ENCODE peak calls at places on chromosome X, in eight cellular contexts. X, R, P, T, I, Y, C and D are unnamed samples.

GRCh38 chrX:77426811-77427210 is 20.4 kb upstream of the FGF16 start:
- DNase-seq in T (no peak), X (no peak), R (peak; percentile 59), Y (no peak), C (no peak), P (no peak), I (no peak), D (no peak)

GRCh38 chrX:102835504-102836146 is 101.4 kb upstream of the RAB40AL start:
- DNase-seq in C (no peak), T (no peak), I (no peak), R (peak; percentile 54), Y (no peak), P (peak; percentile 16), X (no peak), D (no peak)

GRCh38 chrX:41329101-41329500 is 4.9 kb upstream of the DDX3X start:
- DNase-seq in C (no peak), Y (no peak), R (no peak), I (no peak), P (no peak), X (no peak), T (no peak), D (no peak)

GRCh38 chrX:7244400-7244799 is 96.4 kb upstream of the PUDP start:
- DNase-seq in T (no peak), Y (no peak), I (no peak), X (no peak), P (no peak), C (no peak), R (no peak), D (no peak)

GRCh38 chrX:134717698-134718328 is 59.5 kb upstream of the PLAC1 start:
- DNase-seq in C (no peak), Y (no peak), R (no peak), P (peak; percentile 42), I (no peak), T (no peak), X (no peak), D (no peak)

GRCh38 chrX:64204252-64204651 is 1.3 kb downstream of the AMER1 start:
- DNase-seq in R (no peak), P (no peak), T (peak; percentile 84), X (no peak), I (no peak), C (peak; percentile 19), Y (no peak), D (no peak)

GRCh38 chrX:55011294-55011693 is 11.1 kb downstream of the APEX2 start:
- DNase-seq in C (no peak), T (no peak), P (no peak), Y (no peak), I (no peak), X (no peak), R (no peak), D (no peak)

GRCh38 chrX:40244980-40245379 is 147.2 kb upstream of the BCOR start:
- DNase-seq in C (no peak), X (no peak), I (no peak), Y (no peak), P (peak; percentile 1), T (no peak), R (peak; percentile 77), D (no peak)

GRCh38 chrX:46788902-46789301 is 30.0 kb upstream of the SLC9A7 start:
- DNase-seq in Y (no peak), I (no peak), X (no peak), T (no peak), R (no peak), C (no peak), P (peak; percentile 29), D (no peak)

GRCh38 chrX:149286940-149287349 is 218.2 kb downstream of the IDS start:
- DNase-seq in Y (no peak), X (no peak), R (peak; percentile 51), T (peak; percentile 41), C (peak; percentile 42), I (peak; percentile 4), P (no peak), D (no peak)

GRCh38 chrX:44974462-44974861 is 101.5 kb downstream of the KDM6A start:
- DNase-seq in R (peak; percentile 50), C (no peak), I (no peak), P (peak; percentile 8), T (no peak), Y (no peak), X (no peak), D (no peak)

DNA sequence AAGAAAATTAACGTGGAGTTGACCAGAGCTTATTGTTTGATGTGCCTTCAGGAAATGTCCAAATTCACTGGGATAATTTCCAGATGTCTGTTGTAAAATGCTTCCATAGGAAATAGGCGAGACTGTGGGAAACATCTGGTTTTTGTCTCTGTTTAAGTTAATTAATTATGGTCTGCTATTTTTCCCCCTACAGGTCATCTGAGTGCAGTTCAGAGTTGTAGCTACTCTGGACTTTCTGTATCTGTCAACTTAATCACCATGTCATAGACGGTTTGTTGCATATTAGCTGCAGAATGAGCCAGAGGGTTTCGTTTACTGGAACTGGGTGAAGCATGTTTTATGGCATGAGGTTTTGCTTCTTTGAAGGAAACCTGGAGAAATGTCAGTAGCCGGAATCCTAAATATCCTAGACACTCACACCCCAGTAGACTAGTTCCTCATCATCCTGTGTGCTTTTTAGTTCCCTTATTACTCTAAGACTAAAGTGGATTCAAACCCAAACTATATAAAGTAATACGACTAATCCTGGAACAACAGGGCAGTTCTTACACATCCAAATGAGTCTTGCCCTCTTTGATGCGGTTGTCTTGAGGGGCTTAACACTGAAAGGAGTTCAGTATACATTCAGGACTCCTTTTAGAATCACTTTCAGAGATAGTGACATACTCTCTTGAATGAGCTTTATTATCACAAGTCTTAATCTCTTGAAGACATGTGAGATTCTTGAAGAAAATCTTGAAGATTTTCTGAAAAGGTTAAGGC is 62.5 kb downstream of the PPEF1 start:
- DNase-seq in P (no peak), C (no peak), T (no peak), I (no peak), R (no peak), Y (no peak), X (no peak), D (no peak)
- TF ChIP-seq CTCF in P (no peak), C (no peak), T (peak; percentile 4), I (no peak), R (no peak), Y (no peak), X (no peak), D (no peak)

DNA sequence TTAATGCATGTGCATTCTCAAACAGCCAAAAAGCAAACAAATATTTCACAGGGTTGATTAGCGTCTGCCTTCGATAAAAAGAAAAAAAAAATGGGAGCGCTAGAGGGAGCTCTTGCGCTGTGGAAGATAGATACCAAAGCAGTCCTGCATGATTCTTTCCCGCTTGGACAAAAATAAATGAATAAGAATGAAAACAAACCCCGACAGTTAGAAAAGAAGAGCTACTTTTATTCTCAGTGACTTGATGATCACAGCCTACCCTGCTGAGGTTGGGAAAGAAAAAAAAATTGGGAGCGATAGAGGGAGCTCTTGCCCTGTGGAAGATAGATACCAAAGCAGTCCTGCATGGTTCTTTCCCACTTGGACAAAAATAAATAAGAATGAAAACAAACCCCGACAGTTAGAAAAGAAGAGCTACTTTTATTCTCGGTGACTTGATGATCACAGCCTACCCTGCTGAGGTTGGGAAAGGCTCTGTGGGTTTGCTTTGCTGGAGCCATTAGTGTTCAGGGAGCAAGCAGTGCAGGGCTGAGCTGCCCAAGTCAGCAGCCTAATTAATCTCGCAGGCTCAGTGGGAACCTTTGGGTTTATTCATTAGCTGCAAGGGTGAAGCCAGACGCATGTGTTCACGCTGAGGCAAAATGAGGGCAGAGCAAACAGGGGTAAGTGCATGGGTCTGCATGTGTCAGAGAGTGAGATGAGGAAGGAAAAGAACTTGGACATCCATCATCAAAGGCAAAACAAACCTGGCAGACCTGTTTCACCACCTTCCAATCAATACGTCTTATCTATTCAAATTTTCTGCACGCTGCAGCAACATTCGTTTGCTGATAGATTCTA is 249.3 kb upstream of the PRKX start:
- DNase-seq in I (no peak), C (peak; percentile 31), T (no peak), P (no peak), Y (no peak), X (no peak), R (peak; percentile 3), D (no peak)
- TF ChIP-seq CTCF in I (peak; percentile 48), C (peak; percentile 72), T (peak; percentile 66), P (peak; percentile 74), Y (no peak), X (no peak), R (no peak), D (peak; percentile 88)

GRCh38 chrX:34580069-34580468 is 77.0 kb downstream of the TMEM47 start:
- DNase-seq in P (no peak), T (no peak), R (no peak), X (no peak), I (no peak), Y (no peak), C (no peak), D (no peak)

DNA sequence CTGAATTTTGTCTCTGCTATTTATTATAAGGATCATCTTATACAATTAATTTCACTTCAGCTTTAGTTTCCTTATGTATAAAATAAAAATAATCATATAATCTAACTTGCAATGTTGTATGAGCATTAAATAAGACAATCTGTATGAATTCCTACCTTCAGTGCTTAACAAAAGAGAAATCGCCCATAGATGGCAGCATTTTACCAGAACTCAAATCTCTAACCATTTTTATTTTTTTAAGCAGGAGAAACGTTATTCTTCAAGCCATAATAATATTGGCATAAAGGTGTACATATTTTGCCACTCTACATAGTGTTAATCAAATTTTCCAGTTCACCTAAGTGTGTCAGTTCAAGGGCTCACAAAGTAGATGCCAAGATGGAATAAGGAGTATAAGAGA is 78.8 kb downstream of the TMEM47 start:
- DNase-seq in Y (no peak), P (peak; percentile 34), I (peak; percentile 4), C (no peak), X (no peak), R (peak; percentile 59), T (no peak), D (no peak)
- TF ChIP-seq CTCF in Y (no peak), P (peak; percentile 76), I (peak; percentile 57), C (peak; percentile 48), X (no peak), R (peak; percentile 10), T (peak; percentile 56), D (peak; percentile 93)

DNA sequence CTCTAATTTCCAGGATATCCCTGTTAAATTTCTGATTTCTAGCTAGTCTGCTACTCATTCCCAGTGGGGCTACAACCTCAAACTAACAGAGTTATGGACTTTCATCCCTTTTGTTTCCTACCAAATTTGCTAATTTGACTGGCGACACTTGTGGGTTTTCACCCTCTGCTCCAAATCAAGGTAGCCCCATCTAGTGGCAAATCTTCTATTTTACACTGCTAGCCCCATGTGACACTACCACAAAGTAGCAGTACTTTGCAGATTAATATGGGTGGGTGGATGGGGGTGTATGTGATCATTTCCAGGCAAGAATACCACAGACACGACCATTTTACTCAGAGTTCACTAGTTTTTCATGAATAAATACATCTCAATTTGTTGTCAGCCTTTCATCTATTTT is 150.3 kb downstream of the MSL3 start:
- DNase-seq in X (no peak), T (no peak), R (peak; percentile 32), I (no peak), Y (no peak), C (no peak), P (peak; percentile 3), D (no peak)
- TF ChIP-seq CTCF in X (no peak), T (peak; percentile 43), R (peak; percentile 18), I (no peak), Y (no peak), C (peak; percentile 25), P (peak; percentile 67), D (peak; percentile 62)

GRCh38 chrX:16664059-16664458 is 14.1 kb downstream of the S100G start:
- DNase-seq in X (no peak), I (no peak), T (no peak), P (peak; percentile 26), C (no peak), R (no peak), Y (no peak), D (no peak)
- TF ChIP-seq CTCF in X (no peak), I (no peak), T (no peak), P (peak; percentile 47), C (no peak), R (no peak), Y (no peak), D (peak; percentile 74)